ENCODE peak calls at places on chromosomes 4 and X, in eight cellular contexts. L is hepatocyte; U is amygdala; R is activated naive CD4-positive, alpha-beta T cell treated with anti-CD3 and anti-CD28 coated beads for 36 hours; E is PC-3; K is fibroblast of the conjunctiva; X is EH; Z is activated CD8-positive, alpha-beta memory T cell treated with anti-CD3 and anti-CD28 coated beads, Interleukin-2, amount 50 U/mL, for 48 hours. C is an unnamed sample.

GRCh38 chr4:48931459-48931858 is 24.9 kb upstream of the OCIAD2 start:
- DNase-seq in L (no peak), U (no peak), R (no peak), E (no peak), K (no peak), X (no peak), Z (no peak), C (no peak)

GRCh38 chr4:158667651-158668198 is 4.0 kb downstream of the C4orf46 start:
- DNase-seq in L (peak), U (no peak), R (peak), E (peak), K (no peak), X (peak), Z (no peak), C (no peak)

GRCh38 chr4:6333301-6334202 is 63.9 kb downstream of the WFS1 start:
- DNase-seq in L (no peak), U (no peak), R (peak), E (peak), K (no peak), X (peak), Z (no peak), C (no peak)

GRCh38 chr4:98394134-98394533 is 132.9 kb downstream of the RAP1GDS1 start:
- DNase-seq in L (no peak), U (no peak), R (no peak), E (no peak), K (no peak), X (peak), Z (no peak), C (no peak)

GRCh38 chrX:49103637-49104036 is 19.9 kb downstream of the GPKOW start:
- DNase-seq in L (no peak), U (no peak), R (no peak), E (no peak), K (no peak), X (no peak), Z (no peak), C (no peak)

GRCh38 chrX:8084023-8084422 is 87.0 kb downstream of the VCX2 start:
- DNase-seq in L (peak), U (no peak), R (no peak), E (peak), K (peak), X (peak), Z (no peak), C (no peak)

GRCh38 chr4:101049549-101050001 is 297.8 kb downstream of the PPP3CA start:
- DNase-seq in L (no peak), U (no peak), R (no peak), E (no peak), K (no peak), X (no peak), Z (no peak), C (no peak)

GRCh38 chr4:166432842-166433241 is 559.8 kb downstream of the TLL1 start:
- DNase-seq in L (no peak), U (no peak), R (no peak), E (peak), K (no peak), X (peak), Z (no peak), C (no peak)

GRCh38 chr4:55884093-55884850 is 30.8 kb downstream of the EXOC1 start:
- DNase-seq in L (no peak), U (no peak), R (no peak), E (no peak), K (no peak), X (no peak), Z (no peak), C (no peak)

GRCh38 chrX:124346064-124346876 is at the start of gene SH2D1A:
- DNase-seq in L (no peak), U (no peak), R (peak), E (no peak), K (no peak), X (no peak), Z (no peak), C (no peak)

GRCh38 chr4:48780867-48781219 is 764 bp upstream of the FRYL start:
- DNase-seq in L (peak), U (no peak), R (peak), E (no peak), K (peak), X (no peak), Z (no peak), C (no peak)

GRCh38 chr4:182969651-182970279 is 52.6 kb upstream of the DCTD start:
- DNase-seq in L (no peak), U (no peak), R (no peak), E (peak), K (no peak), X (no peak), Z (no peak), C (no peak)

GRCh38 chr4:5611656-5612187 is 96.6 kb downstream of the EVC2 start:
- DNase-seq in L (no peak), U (no peak), R (no peak), E (no peak), K (no peak), X (peak), Z (no peak), C (no peak)

GRCh38 chrX:101759000-101759399 is 99.3 kb upstream of the ARMCX2 start:
- DNase-seq in L (peak), U (peak), R (peak), E (peak), K (peak), X (peak), Z (no peak), C (no peak)

GRCh38 chr4:792729-793108 is 33.2 kb downstream of the CPLX1 start:
- DNase-seq in L (no peak), U (no peak), R (peak), E (no peak), K (no peak), X (no peak), Z (no peak), C (no peak)

GRCh38 chr4:93834371-93835066 is 6.0 kb downstream of the ATOH1 start:
- DNase-seq in L (peak), U (no peak), R (no peak), E (no peak), K (no peak), X (no peak), Z (no peak), C (no peak)

GRCh38 chr4:165461176-165461835 is 82.5 kb downstream of the CPE start:
- DNase-seq in L (peak), U (no peak), R (no peak), E (no peak), K (peak), X (peak), Z (no peak), C (no peak)

GRCh38 chrX:3263681-3264126 is 82.7 kb downstream of the MXRA5 start:
- DNase-seq in L (no peak), U (no peak), R (no peak), E (no peak), K (no peak), X (peak), Z (no peak), C (no peak)

GRCh38 chr4:118086334-118086733 is 52.0 kb downstream of the NDST3 start:
- DNase-seq in L (no peak), U (no peak), R (peak), E (peak), K (peak), X (peak), Z (no peak), C (no peak)

GRCh38 chr4:6319530-6320150 is 50.0 kb downstream of the WFS1 start:
- DNase-seq in L (no peak), U (no peak), R (no peak), E (peak), K (no peak), X (no peak), Z (no peak), C (no peak)

GRCh38 chr4:78298618-78299017 is 241.5 kb downstream of the FRAS1 start:
- DNase-seq in L (no peak), U (no peak), R (no peak), E (peak), K (no peak), X (peak), Z (no peak), C (no peak)

GRCh38 chr4:4923208-4923607 is 63.7 kb downstream of the MSX1 start:
- DNase-seq in L (no peak), U (no peak), R (no peak), E (no peak), K (no peak), X (no peak), Z (no peak), C (no peak)

GRCh38 chr4:164959896-164960295 is 17.6 kb downstream of the TRIM61 start:
- DNase-seq in L (no peak), U (no peak), R (no peak), E (peak), K (peak), X (peak), Z (no peak), C (no peak)

GRCh38 chr4:141518222-141518621 is 118.2 kb upstream of the IL15 start:
- DNase-seq in L (no peak), U (no peak), R (no peak), E (no peak), K (no peak), X (no peak), Z (no peak), C (no peak)

GRCh38 chrX:989959-990510 is 222.4 kb downstream of the CRLF2 start:
- DNase-seq in L (peak), U (peak), R (peak), E (no peak), K (peak), X (peak), Z (no peak), C (no peak)

GRCh38 chr4:67332627-67333026 is 212.7 kb downstream of the CENPC start:
- DNase-seq in L (peak), U (no peak), R (no peak), E (peak), K (no peak), X (peak), Z (no peak), C (no peak)

GRCh38 chr4:95585016-95585695 is 36.4 kb upstream of the UNC5C start:
- DNase-seq in L (no peak), U (no peak), R (no peak), E (peak), K (no peak), X (no peak), Z (no peak), C (no peak)

GRCh38 chr4:17763931-17764330 is 17.5 kb downstream of the FAM184B start:
- DNase-seq in L (no peak), U (no peak), R (no peak), E (no peak), K (no peak), X (no peak), Z (no peak), C (no peak)

GRCh38 chr4:66052426-66052825 is 382.1 kb upstream of the EPHA5 start:
- DNase-seq in L (no peak), U (no peak), R (no peak), E (no peak), K (no peak), X (peak), Z (no peak), C (no peak)

C was measured in GM19239.